ENCODE peak calls at places on chromosomes 7 and 10, in seven cellular contexts. M, R, Q, V, D, I and K are unnamed samples.

GRCh38 chr7:94183289-94183749 is 179.2 kb upstream of the BET1 start:
- DNase-seq in M (peak; percentile 69), R (peak; percentile 72), V (peak; percentile 95), Q (peak; percentile 20), I (peak; percentile 42), D (peak; percentile 82), K (peak; percentile 96)

GRCh38 chr7:73905360-73905759 is 44.4 kb downstream of the TMEM270 start:
- DNase-seq in V (no peak), I (no peak), M (no peak), Q (no peak), R (no peak), D (no peak), K (no peak)

GRCh38 chr7:45136106-45137060 is 21.2 kb upstream of the RAMP3 start:
- DNase-seq in Q (peak; percentile 81), I (peak; percentile 80), V (peak; percentile 78), D (peak; percentile 66), M (peak; percentile 63), R (peak; percentile 83), K (peak; percentile 77)

GRCh38 chr7:157113607-157114006 is 25.1 kb upstream of the UBE3C start:
- DNase-seq in R (no peak), D (no peak), M (no peak), I (no peak), V (no peak), Q (no peak), K (no peak)

GRCh38 chr7:2880051-2880450 is 35.9 kb upstream of the GNA12 start:
- DNase-seq in R (no peak), Q (no peak), M (no peak), D (no peak), V (no peak), I (no peak), K (no peak)

GRCh38 chr7:80991654-80992053 is 72.8 kb upstream of the SEMA3C start:
- DNase-seq in M (no peak), Q (no peak), R (no peak), I (no peak), D (no peak), V (no peak), K (no peak)

GRCh38 chr7:87574630-87575029 is 26.1 kb downstream of the ABCB1 start:
- DNase-seq in D (peak; percentile 27), Q (no peak), I (no peak), R (peak; percentile 6), M (no peak), V (peak; percentile 43), K (peak; percentile 87)

GRCh38 chr7:22597845-22598244 is 97.9 kb upstream of the STEAP1B start:
- DNase-seq in M (no peak), R (no peak), Q (no peak), V (peak; percentile 84), D (no peak), I (no peak), K (peak; percentile 88)

GRCh38 chr10:75974080-75974479 is 542.7 kb downstream of the LRMDA start:
- DNase-seq in R (no peak), I (no peak), V (peak; percentile 93), M (no peak), D (no peak), Q (no peak), K (peak; percentile 16)

GRCh38 chr7:24381919-24382505 is 98.0 kb downstream of the NPY start:
- DNase-seq in M (no peak), I (peak; percentile 30), R (peak; percentile 54), Q (peak; percentile 59), V (peak; percentile 47), D (peak; percentile 10), K (peak; percentile 48)

GRCh38 chr10:3935933-3936359 is 150.9 kb upstream of the KLF6 start:
- DNase-seq in Q (no peak), D (no peak), R (peak; percentile 47), V (peak; percentile 59), M (no peak), I (no peak), K (peak; percentile 39)

GRCh38 chr7:2688409-2689342 is 674 bp downstream of the AMZ1 start:
- DNase-seq in Q (no peak), D (no peak), M (no peak), I (peak; percentile 75), V (no peak), R (no peak), K (peak; percentile 55)

GRCh38 chr7:16754869-16755317 is 1.3 kb downstream of the TSPAN13 start:
- DNase-seq in R (peak; percentile 14), Q (no peak), D (no peak), V (peak; percentile 24), I (no peak), M (no peak), K (peak; percentile 15)

GRCh38 chr7:16762177-16762576 is 8.6 kb downstream of the TSPAN13 start:
- DNase-seq in Q (peak; percentile 30), V (no peak), D (no peak), I (no peak), R (peak; percentile 58), M (no peak), K (no peak)

GRCh38 chr7:16755397-16755796 is 1.8 kb downstream of the TSPAN13 start:
- DNase-seq in D (no peak), I (no peak), R (no peak), Q (no peak), M (no peak), V (peak; percentile 63), K (peak; percentile 64)

GRCh38 chr7:16758634-16759602 is 5.4 kb downstream of the TSPAN13 start:
- DNase-seq in M (no peak), R (no peak), D (no peak), Q (no peak), I (no peak), V (no peak), K (no peak)

DNA sequence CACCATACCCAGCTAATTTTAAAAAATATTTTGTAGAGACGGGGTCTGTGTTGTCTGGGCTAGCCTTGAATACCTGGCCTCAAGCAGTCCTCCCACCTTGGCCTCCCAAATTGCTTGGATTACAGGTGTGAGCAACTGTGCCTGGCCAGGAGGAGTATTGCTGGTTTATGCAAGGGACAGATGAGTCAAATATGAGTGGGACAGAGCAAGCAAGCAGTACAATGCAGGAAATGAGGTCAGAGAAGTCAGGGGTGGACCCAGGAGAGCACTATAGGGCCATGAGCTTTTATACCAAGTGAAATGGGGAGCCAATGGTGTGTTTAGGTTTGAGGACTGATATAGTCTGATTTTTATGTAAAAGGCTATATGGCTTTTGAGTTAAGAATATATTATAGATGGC is 6.3 kb downstream of the TSPAN13 start:
- DNase-seq in I (no peak), D (no peak), M (no peak), V (no peak), Q (no peak), R (no peak), K (no peak)
- H2AFZ ChIP-seq in I (no peak overlapping the region), D (no peak overlapping the region), M (no peak overlapping the region), V (no peak overlapping the region), Q (no peak overlapping the region), R (no peak overlapping the region), K (no peak overlapping the region)

GRCh38 chr7:149772821-149773425 is 465 bp downstream of the ZNF467 start:
- DNase-seq in I (peak; percentile 45), D (no peak), R (peak; percentile 61), M (peak; percentile 31), Q (peak; percentile 48), V (peak; percentile 4), K (peak; percentile 27)

GRCh38 chr7:149774237-149775175 is 1.1 kb upstream of the ZNF467 start:
- DNase-seq in M (no peak), I (no peak), R (peak; percentile 51), V (peak; percentile 13), Q (peak; percentile 64), D (no peak), K (peak; percentile 13)

GRCh38 chr7:149775176-149775556 is 1.8 kb upstream of the ZNF467 start:
- DNase-seq in Q (no peak), M (no peak), I (no peak), D (no peak), R (no peak), V (no peak), K (no peak)

GRCh38 chr7:149772236-149772820 is 1.1 kb downstream of the ZNF467 start:
- DNase-seq in M (no peak), I (peak; percentile 35), Q (peak; percentile 75), D (no peak), V (no peak), R (peak; percentile 51), K (peak; percentile 20)

GRCh38 chr7:149773446-149774236 is at the start of gene ZNF467:
- DNase-seq in R (peak; percentile 75), V (peak; percentile 28), D (no peak), M (peak; percentile 47), Q (peak; percentile 43), I (no peak), K (peak; percentile 21)
- TF ChIP-seq EZH2 in R (no peak), V (no peak), D (no peak), M (no peak), Q (peak; percentile 41), I (no peak), K (no peak)

DNA sequence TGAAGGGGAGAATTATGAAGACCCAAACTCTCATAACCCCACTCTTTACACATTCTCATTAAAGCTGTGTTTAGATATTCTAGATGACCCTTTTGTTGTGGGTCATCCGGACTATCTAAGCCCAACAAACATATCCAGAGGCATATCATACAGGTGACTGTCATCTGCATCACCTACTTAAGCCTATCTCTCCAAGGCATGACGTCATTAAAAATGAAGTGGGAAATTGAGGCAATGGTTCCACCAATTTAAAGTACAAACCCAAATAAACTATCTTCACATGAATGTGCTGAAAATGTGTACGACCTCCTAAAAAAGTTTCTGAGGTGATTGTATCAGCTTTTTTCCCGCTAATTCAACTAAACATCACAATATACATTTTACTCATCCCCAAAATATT is 4.5 kb upstream of the RALA start:
- DNase-seq in V (no peak), M (no peak), I (no peak), R (no peak), D (no peak), Q (no peak), K (no peak)
- H3K9me2 ChIP-seq in V (no peaks in the 10 kb centered on the region), M (peaks cover 5% of the 10 kb centered on the region), I (no peaks in the 10 kb centered on the region), R (no peaks in the 10 kb centered on the region), D (no peaks in the 10 kb centered on the region), Q (no peaks in the 10 kb centered on the region), K (peaks cover 3% of the 10 kb centered on the region)

DNA sequence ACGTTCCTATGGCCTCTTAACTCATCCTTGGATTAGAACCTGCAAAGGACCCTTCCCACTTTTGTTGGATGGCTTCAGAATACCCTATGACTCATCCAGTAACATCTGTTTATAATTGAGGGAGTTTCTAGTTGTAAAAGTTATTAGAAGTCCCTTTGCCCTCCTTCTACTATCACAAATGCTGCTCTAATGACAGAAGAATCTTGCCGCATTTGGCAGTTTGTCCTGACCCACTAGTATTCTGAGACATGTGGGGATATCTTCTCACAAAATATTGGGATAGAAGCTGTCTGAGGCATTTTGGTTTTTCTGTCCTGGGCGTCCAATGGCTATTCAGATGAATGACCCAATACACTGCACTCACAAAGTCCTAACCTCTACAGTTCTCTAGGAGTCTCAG is 251.8 kb upstream of the TMEM72 start:
- DNase-seq in D (no peak), I (no peak), R (no peak), Q (no peak), V (no peak), M (no peak), K (no peak)
- H2AFZ ChIP-seq in D (no peak overlapping the region), I (no peak overlapping the region), R (no peak overlapping the region), Q (peak overlapping the region; percentile 16), V (no peak overlapping the region), M (no peak overlapping the region), K (no peak overlapping the region)